ENCODE peak calls at places on chromosomes 16 and 17, in nine cellular contexts. D, Y, S, W, R, I, Q, F and E are unnamed samples.

GRCh38 chr17:57874434-57875108 is 24.7 kb upstream of the MRPS23 start:
- DNase-seq in D (no peak), Y (no peak), S (no peak), W (no peak), R (peak), I (peak), Q (no peak), F (no peak), E (no peak)

GRCh38 chr16:86964846-86965245 is 352.3 kb downstream of the C16orf95 start:
- DNase-seq in D (no peak), Y (no peak), S (no peak), W (no peak), R (no peak), I (no peak), Q (no peak), F (no peak), E (no peak)

GRCh38 chr17:77388384-77389306 is 247.9 kb downstream of the SEC14L1 start:
- DNase-seq in D (no peak), Y (no peak), S (no peak), W (no peak), R (peak), I (no peak), Q (no peak), F (no peak), E (no peak)

GRCh38 chr16:50697881-50698767 is 4.7 kb downstream of the NOD2 start:
- DNase-seq in D (no peak), Y (no peak), S (no peak), W (no peak), R (no peak), I (peak), Q (no peak), F (no peak), E (no peak)

GRCh38 chr17:73933871-73934270 is 269.6 kb upstream of the RPL38 start:
- DNase-seq in D (no peak), Y (no peak), S (no peak), W (no peak), R (no peak), I (no peak), Q (no peak), F (no peak), E (no peak)

GRCh38 chr16:83215417-83216001 is 588.7 kb downstream of the CDH13 start:
- DNase-seq in D (no peak), Y (no peak), S (no peak), W (peak), R (no peak), I (no peak), Q (no peak), F (peak), E (no peak)

GRCh38 chr17:81440511-81441244 is 45.4 kb downstream of the BAHCC1 start:
- DNase-seq in D (peak), Y (no peak), S (peak), W (no peak), R (peak), I (no peak), Q (no peak), F (no peak), E (peak)

GRCh38 chr16:15795615-15796014 is 61.2 kb downstream of the MYH11 start:
- DNase-seq in D (no peak), Y (no peak), S (no peak), W (no peak), R (no peak), I (no peak), Q (no peak), F (no peak), E (no peak)

GRCh38 chr16:66155933-66156332 is 210.6 kb upstream of the CDH5 start:
- DNase-seq in D (no peak), Y (no peak), S (no peak), W (no peak), R (no peak), I (no peak), Q (no peak), F (no peak), E (no peak)

GRCh38 chr17:64787921-64788271 is 125.8 kb upstream of the SMURF2 start:
- DNase-seq in D (no peak), Y (no peak), S (no peak), W (no peak), R (no peak), I (no peak), Q (no peak), F (no peak), E (no peak)

GRCh38 chr17:48175692-48176450 is 68.3 kb downstream of the SNX11 start:
- DNase-seq in D (no peak), Y (no peak), S (no peak), W (no peak), R (no peak), I (no peak), Q (no peak), F (no peak), E (no peak)

GRCh38 chr17:65559802-65560627 is 1.4 kb downstream of the AXIN2 start:
- DNase-seq in D (no peak), Y (no peak), S (peak), W (peak), R (peak), I (peak), Q (peak), F (no peak), E (peak)

GRCh38 chr16:876041-876335 is 75.5 kb upstream of the GNG13 start:
- DNase-seq in D (no peak), Y (no peak), S (no peak), W (no peak), R (no peak), I (no peak), Q (no peak), F (no peak), E (no peak)

GRCh38 chr17:2071421-2072281 is 16.7 kb downstream of the HIC1 start:
- DNase-seq in D (no peak), Y (no peak), S (no peak), W (no peak), R (no peak), I (no peak), Q (no peak), F (no peak), E (no peak)

GRCh38 chr16:909281-910000 is 61.3 kb downstream of the LMF1 start:
- DNase-seq in D (no peak), Y (no peak), S (no peak), W (no peak), R (no peak), I (no peak), Q (no peak), F (no peak), E (no peak)

GRCh38 chr16:29653436-29653835 is 9.6 kb upstream of the SPN start:
- DNase-seq in D (no peak), Y (no peak), S (no peak), W (no peak), R (no peak), I (no peak), Q (no peak), F (no peak), E (no peak)

GRCh38 chr17:57107498-57108101 is 22.6 kb downstream of the AKAP1 start:
- DNase-seq in D (no peak), Y (no peak), S (peak), W (no peak), R (no peak), I (no peak), Q (no peak), F (no peak), E (no peak)